ENCODE peak calls at places on chromosomes 12 and 14, in five cellular contexts. P is posterior cingulate gyrus, O is PC-9, V is A172, S is GM12892. L is an unnamed sample.

GRCh38 chr14:95895720-95896119 is 19.1 kb downstream of the TUNAR start:
- DNase-seq in P (no peak), O (no peak), V (no peak), S (no peak), L (peak)

GRCh38 chr12:55226523-55226922 is 5.7 kb downstream of the OR10A7 start:
- DNase-seq in P (no peak), O (no peak), V (no peak), S (no peak), L (no peak)

GRCh38 chr12:31815096-31815495 is 86.3 kb upstream of the AMN1 start:
- DNase-seq in P (no peak), O (no peak), V (no peak), S (no peak), L (no peak)

GRCh38 chr12:47755655-47756562 is 2.8 kb downstream of the RAPGEF3 start:
- DNase-seq in P (no peak), O (no peak), V (no peak), S (peak), L (no peak)

GRCh38 chr12:100827901-100828520 is 33.4 kb downstream of the ANO4 start:
- DNase-seq in P (no peak), O (no peak), V (peak), S (no peak), L (peak)

GRCh38 chr12:101485015-101485414 is 9.9 kb downstream of the SPIC start:
- DNase-seq in P (no peak), O (no peak), V (no peak), S (no peak), L (no peak)

GRCh38 chr12:44381341-44381740 is 494.8 kb downstream of the NELL2 start:
- DNase-seq in P (no peak), O (no peak), V (no peak), S (no peak), L (no peak)

GRCh38 chr14:24892730-24893059 is 157.3 kb downstream of the STXBP6 start:
- DNase-seq in P (no peak), O (no peak), V (no peak), S (no peak), L (no peak)

GRCh38 chr14:71668186-71668912 is 263.9 kb upstream of the RGS6 start:
- DNase-seq in P (no peak), O (no peak), V (no peak), S (no peak), L (no peak)

GRCh38 chr12:98373982-98374381 is 141.4 kb upstream of the TMPO start:
- DNase-seq in P (no peak), O (no peak), V (no peak), S (no peak), L (peak)

GRCh38 chr12:87768884-87769283 is 260.3 kb downstream of the C12orf50 start:
- DNase-seq in P (no peak), O (no peak), V (no peak), S (no peak), L (no peak)

GRCh38 chr12:131987552-131987951 is 37.8 kb downstream of the EP400 start:
- DNase-seq in P (no peak), O (no peak), V (no peak), S (no peak), L (no peak)

GRCh38 chr12:9607816-9608215 is at the start of gene KLRB1:
- DNase-seq in P (no peak), O (no peak), V (no peak), S (no peak), L (no peak)

GRCh38 chr12:25872137-25872536 is 86.3 kb upstream of the RASSF8 start:
- DNase-seq in P (no peak), O (no peak), V (no peak), S (no peak), L (no peak)

GRCh38 chr12:24380122-24380521 is 430.7 kb upstream of the SOX5 start:
- DNase-seq in P (no peak), O (no peak), V (no peak), S (no peak), L (no peak)